ENCODE peak calls at places on chromosomes 13 and 19, in eight cellular contexts. One of them, this sample, is unnamed.

GRCh38 chr13:111183959-111184684 is 69.0 kb downstream of the ARHGEF7 start:
- DNase-seq in CD4-positive, alpha-beta T cell: peak; percentile 43
- DNase-seq in left ventricle myocardium inferior: peak; percentile 47
- DNase-seq in ascending aorta: no peak
- DNase-seq in B cell: no peak
- DNase-seq in colonic mucosa: no peak
- DNase-seq in CD8-positive, alpha-beta T cell: peak; percentile 26
- DNase-seq in transverse colon: no peak
- DNase-seq in this sample: no peak

GRCh38 chr13:28161370-28161769 is 23.0 kb downstream of the PAN3 start:
- DNase-seq in ascending aorta: no peak
- DNase-seq in colonic mucosa: peak; percentile 45
- DNase-seq in B cell: no peak
- DNase-seq in CD8-positive, alpha-beta T cell: no peak
- DNase-seq in left ventricle myocardium inferior: no peak
- DNase-seq in CD4-positive, alpha-beta T cell: no peak
- DNase-seq in transverse colon: peak; percentile 24
- DNase-seq in this sample: no peak

GRCh38 chr19:8487137-8487851 is 15.1 kb downstream of the PRAM1 start:
- DNase-seq in CD4-positive, alpha-beta T cell: peak; percentile 68
- DNase-seq in B cell: peak; percentile 41
- DNase-seq in ascending aorta: peak; percentile 26
- DNase-seq in transverse colon: peak; percentile 34
- DNase-seq in colonic mucosa: no peak
- DNase-seq in CD8-positive, alpha-beta T cell: peak; percentile 67
- DNase-seq in left ventricle myocardium inferior: no peak
- DNase-seq in this sample: no peak

GRCh38 chr19:45567609-45568008 is 17.0 kb downstream of the OPA3 start:
- DNase-seq in B cell: no peak
- DNase-seq in left ventricle myocardium inferior: no peak
- DNase-seq in colonic mucosa: no peak
- DNase-seq in CD4-positive, alpha-beta T cell: no peak
- DNase-seq in transverse colon: no peak
- DNase-seq in CD8-positive, alpha-beta T cell: no peak
- DNase-seq in ascending aorta: no peak
- DNase-seq in this sample: no peak

GRCh38 chr13:45737571-45738002 is 35.5 kb downstream of the CBY2 start:
- DNase-seq in transverse colon: no peak
- DNase-seq in B cell: no peak
- DNase-seq in colonic mucosa: no peak
- DNase-seq in CD8-positive, alpha-beta T cell: no peak
- DNase-seq in CD4-positive, alpha-beta T cell: no peak
- DNase-seq in ascending aorta: no peak
- DNase-seq in left ventricle myocardium inferior: no peak
- DNase-seq in this sample: peak; percentile 50

GRCh38 chr13:80901111-80902014 is 560.4 kb upstream of the SPRY2 start:
- DNase-seq in CD8-positive, alpha-beta T cell: no peak
- DNase-seq in ascending aorta: no peak
- DNase-seq in transverse colon: no peak
- DNase-seq in left ventricle myocardium inferior: no peak
- DNase-seq in B cell: no peak
- DNase-seq in colonic mucosa: no peak
- DNase-seq in CD4-positive, alpha-beta T cell: no peak
- DNase-seq in this sample: no peak

GRCh38 chr13:106555631-106556328 is 12.2 kb downstream of the ARGLU1 start:
- DNase-seq in transverse colon: no peak
- DNase-seq in left ventricle myocardium inferior: no peak
- DNase-seq in B cell: no peak
- DNase-seq in CD4-positive, alpha-beta T cell: no peak
- DNase-seq in ascending aorta: no peak
- DNase-seq in CD8-positive, alpha-beta T cell: no peak
- DNase-seq in colonic mucosa: no peak
- DNase-seq in this sample: no peak

GRCh38 chr13:38395505-38395803 is 45.8 kb downstream of the UFM1 start:
- DNase-seq in CD4-positive, alpha-beta T cell: no peak
- DNase-seq in transverse colon: no peak
- DNase-seq in B cell: no peak
- DNase-seq in ascending aorta: no peak
- DNase-seq in left ventricle myocardium inferior: no peak
- DNase-seq in colonic mucosa: no peak
- DNase-seq in CD8-positive, alpha-beta T cell: no peak
- DNase-seq in this sample: no peak

GRCh38 chr13:24202215-24202614 is 41.7 kb downstream of the SPATA13 start:
- DNase-seq in transverse colon: peak; percentile 72
- DNase-seq in B cell: no peak
- DNase-seq in left ventricle myocardium inferior: no peak
- DNase-seq in ascending aorta: no peak
- DNase-seq in colonic mucosa: peak; percentile 57
- DNase-seq in CD8-positive, alpha-beta T cell: no peak
- DNase-seq in CD4-positive, alpha-beta T cell: no peak
- DNase-seq in this sample: no peak

GRCh38 chr19:6639439-6639838 is 30.5 kb downstream of the TNFSF14 start:
- DNase-seq in transverse colon: no peak
- DNase-seq in ascending aorta: no peak
- DNase-seq in B cell: no peak
- DNase-seq in CD4-positive, alpha-beta T cell: no peak
- DNase-seq in left ventricle myocardium inferior: no peak
- DNase-seq in CD8-positive, alpha-beta T cell: no peak
- DNase-seq in colonic mucosa: no peak
- DNase-seq in this sample: no peak

GRCh38 chr13:50527612-50528509 is 315.6 kb downstream of the DLEU7 start:
- DNase-seq in colonic mucosa: no peak
- DNase-seq in ascending aorta: no peak
- DNase-seq in transverse colon: no peak
- DNase-seq in CD8-positive, alpha-beta T cell: no peak
- DNase-seq in CD4-positive, alpha-beta T cell: no peak
- DNase-seq in left ventricle myocardium inferior: no peak
- DNase-seq in B cell: no peak
- DNase-seq in this sample: no peak

GRCh38 chr19:18425515-18426415 is 6.6 kb downstream of the SSBP4 start:
- DNase-seq in CD4-positive, alpha-beta T cell: no peak
- DNase-seq in colonic mucosa: no peak
- DNase-seq in transverse colon: peak; percentile 55
- DNase-seq in CD8-positive, alpha-beta T cell: no peak
- DNase-seq in B cell: no peak
- DNase-seq in left ventricle myocardium inferior: peak; percentile 78
- DNase-seq in ascending aorta: no peak
- DNase-seq in this sample: no peak

GRCh38 chr13:70027551-70027950 is 80.1 kb upstream of the ATXN8OS start:
- DNase-seq in B cell: no peak
- DNase-seq in CD4-positive, alpha-beta T cell: no peak
- DNase-seq in left ventricle myocardium inferior: no peak
- DNase-seq in CD8-positive, alpha-beta T cell: no peak
- DNase-seq in colonic mucosa: no peak
- DNase-seq in ascending aorta: no peak
- DNase-seq in transverse colon: no peak
- DNase-seq in this sample: no peak

GRCh38 chr19:5011476-5012238 is 42.7 kb downstream of the KDM4B start:
- DNase-seq in colonic mucosa: no peak
- DNase-seq in B cell: no peak
- DNase-seq in transverse colon: no peak
- DNase-seq in CD8-positive, alpha-beta T cell: no peak
- DNase-seq in CD4-positive, alpha-beta T cell: no peak
- DNase-seq in ascending aorta: no peak
- DNase-seq in left ventricle myocardium inferior: no peak
- DNase-seq in this sample: no peak

GRCh38 chr19:5430237-5430636 is 25.0 kb upstream of the ZNRF4 start:
- DNase-seq in CD8-positive, alpha-beta T cell: no peak
- DNase-seq in CD4-positive, alpha-beta T cell: no peak
- DNase-seq in left ventricle myocardium inferior: no peak
- DNase-seq in transverse colon: no peak
- DNase-seq in B cell: peak; percentile 6
- DNase-seq in ascending aorta: no peak
- DNase-seq in colonic mucosa: no peak
- DNase-seq in this sample: no peak

GRCh38 chr13:27665333-27665732 is 43.6 kb downstream of the POLR1D start:
- DNase-seq in colonic mucosa: no peak
- DNase-seq in CD4-positive, alpha-beta T cell: no peak
- DNase-seq in CD8-positive, alpha-beta T cell: no peak
- DNase-seq in left ventricle myocardium inferior: no peak
- DNase-seq in B cell: no peak
- DNase-seq in transverse colon: no peak
- DNase-seq in ascending aorta: no peak
- DNase-seq in this sample: no peak

GRCh38 chr13:109207618-109208017 is 578.2 kb downstream of the MYO16 start:
- DNase-seq in ascending aorta: no peak
- DNase-seq in CD8-positive, alpha-beta T cell: no peak
- DNase-seq in B cell: no peak
- DNase-seq in colonic mucosa: no peak
- DNase-seq in CD4-positive, alpha-beta T cell: no peak
- DNase-seq in transverse colon: no peak
- DNase-seq in left ventricle myocardium inferior: no peak
- DNase-seq in this sample: no peak

GRCh38 chr13:49347650-49348385 is 96.0 kb downstream of the CAB39L start:
- DNase-seq in B cell: no peak
- DNase-seq in ascending aorta: no peak
- DNase-seq in transverse colon: no peak
- DNase-seq in CD4-positive, alpha-beta T cell: no peak
- DNase-seq in colonic mucosa: no peak
- DNase-seq in left ventricle myocardium inferior: no peak
- DNase-seq in CD8-positive, alpha-beta T cell: no peak
- DNase-seq in this sample: no peak

GRCh38 chr13:113567681-113568080 is 16.9 kb upstream of the TFDP1 start:
- DNase-seq in CD8-positive, alpha-beta T cell: peak; percentile 2
- DNase-seq in colonic mucosa: peak; percentile 6
- DNase-seq in B cell: no peak
- DNase-seq in CD4-positive, alpha-beta T cell: no peak
- DNase-seq in transverse colon: peak; percentile 3
- DNase-seq in ascending aorta: peak; percentile 2
- DNase-seq in left ventricle myocardium inferior: no peak
- DNase-seq in this sample: no peak

GRCh38 chr13:74675185-74675584 is 541.0 kb upstream of the KLF12 start:
- DNase-seq in B cell: no peak
- DNase-seq in ascending aorta: no peak
- DNase-seq in CD4-positive, alpha-beta T cell: no peak
- DNase-seq in colonic mucosa: no peak
- DNase-seq in left ventricle myocardium inferior: no peak
- DNase-seq in CD8-positive, alpha-beta T cell: no peak
- DNase-seq in transverse colon: no peak
- DNase-seq in this sample: no peak

GRCh38 chr19:2061936-2062729 is 11.1 kb upstream of the MKNK2 start:
- DNase-seq in CD8-positive, alpha-beta T cell: no peak
- DNase-seq in CD4-positive, alpha-beta T cell: no peak
- DNase-seq in B cell: no peak
- DNase-seq in colonic mucosa: peak; percentile 46
- DNase-seq in left ventricle myocardium inferior: no peak
- DNase-seq in transverse colon: no peak
- DNase-seq in ascending aorta: no peak
- DNase-seq in this sample: no peak
- TF ChIP-seq CTCF in CD8-positive, alpha-beta T cell: no peak
- TF ChIP-seq CTCF in CD4-positive, alpha-beta T cell: no peak
- TF ChIP-seq CTCF in B cell: no peak
- TF ChIP-seq CTCF in colonic mucosa: no peak
- TF ChIP-seq CTCF in left ventricle myocardium inferior: no peak
- TF ChIP-seq CTCF in transverse colon: peak; percentile 12
- TF ChIP-seq CTCF in ascending aorta: no peak
- TF ChIP-seq CTCF in this sample: peak; percentile 15

DNA sequence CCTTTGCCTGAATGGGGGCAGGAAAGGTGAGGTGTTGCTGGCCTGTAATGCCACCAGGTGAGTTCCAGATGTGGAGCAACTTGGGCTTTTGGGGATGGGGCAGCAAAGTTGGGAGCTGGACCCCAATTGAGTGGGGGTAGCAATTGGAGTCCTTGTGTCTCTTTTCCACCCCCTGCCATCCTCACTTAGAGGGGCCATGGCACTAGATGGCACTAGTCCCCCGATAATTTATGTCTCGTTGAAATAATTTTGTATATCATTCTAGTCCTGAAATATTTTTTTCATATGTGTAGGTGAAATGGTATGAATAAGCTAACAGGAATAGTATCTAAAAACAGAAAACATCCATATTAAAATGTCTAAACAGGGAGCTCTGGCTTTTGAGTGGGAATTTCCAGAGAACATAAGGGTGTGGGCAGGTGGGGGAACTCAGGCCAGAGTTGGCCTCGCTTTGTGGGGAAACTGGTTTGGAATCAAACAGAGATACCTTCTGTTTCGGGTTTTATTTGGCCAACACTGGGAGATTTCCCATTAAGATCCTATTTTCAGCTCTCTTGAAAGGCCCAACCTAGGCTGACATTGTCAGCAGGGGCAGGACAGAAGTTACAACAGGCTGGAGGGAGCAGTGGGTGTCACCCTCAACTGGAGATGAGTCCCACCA is 3.4 kb downstream of the ZNF576 start:
- DNase-seq in left ventricle myocardium inferior: no peak
- DNase-seq in ascending aorta: no peak
- DNase-seq in CD4-positive, alpha-beta T cell: no peak
- DNase-seq in colonic mucosa: no peak
- DNase-seq in transverse colon: no peak
- DNase-seq in CD8-positive, alpha-beta T cell: no peak
- DNase-seq in B cell: no peak
- DNase-seq in this sample: no peak
- TF ChIP-seq CTCF in left ventricle myocardium inferior: no peak
- TF ChIP-seq CTCF in ascending aorta: no peak
- TF ChIP-seq CTCF in CD4-positive, alpha-beta T cell: no peak
- TF ChIP-seq CTCF in colonic mucosa: no peak
- TF ChIP-seq CTCF in transverse colon: no peak
- TF ChIP-seq CTCF in CD8-positive, alpha-beta T cell: no peak
- TF ChIP-seq CTCF in B cell: no peak
- TF ChIP-seq CTCF in this sample: no peak

GRCh38 chr19:40605201-40605971 is 4.2 kb downstream of the LTBP4 start:
- DNase-seq in CD4-positive, alpha-beta T cell: peak; percentile 81
- DNase-seq in colonic mucosa: peak; percentile 95
- DNase-seq in B cell: peak; percentile 90
- DNase-seq in CD8-positive, alpha-beta T cell: peak; percentile 76
- DNase-seq in transverse colon: peak; percentile 93
- DNase-seq in ascending aorta: no peak
- DNase-seq in left ventricle myocardium inferior: peak; percentile 72
- DNase-seq in this sample: peak; percentile 92
- TF ChIP-seq CTCF in CD4-positive, alpha-beta T cell: peak; percentile 38
- TF ChIP-seq CTCF in colonic mucosa: no peak
- TF ChIP-seq CTCF in B cell: peak; percentile 9
- TF ChIP-seq CTCF in CD8-positive, alpha-beta T cell: no peak
- TF ChIP-seq CTCF in transverse colon: peak; percentile 43
- TF ChIP-seq CTCF in ascending aorta: no peak
- TF ChIP-seq CTCF in left ventricle myocardium inferior: peak; percentile 34
- TF ChIP-seq CTCF in this sample: peak; percentile 52

GRCh38 chr13:93226065-93226622 is 463 bp upstream of the GPC6 start:
- DNase-seq in transverse colon: no peak
- DNase-seq in left ventricle myocardium inferior: no peak
- DNase-seq in CD4-positive, alpha-beta T cell: no peak
- DNase-seq in colonic mucosa: no peak
- DNase-seq in B cell: no peak
- DNase-seq in CD8-positive, alpha-beta T cell: no peak
- DNase-seq in ascending aorta: no peak
- DNase-seq in this sample: no peak

GRCh38 chr13:93226623-93227279 is at the start of gene GPC6:
- DNase-seq in colonic mucosa: peak; percentile 44
- DNase-seq in ascending aorta: no peak
- DNase-seq in CD4-positive, alpha-beta T cell: no peak
- DNase-seq in transverse colon: peak; percentile 18
- DNase-seq in left ventricle myocardium inferior: no peak
- DNase-seq in B cell: no peak
- DNase-seq in CD8-positive, alpha-beta T cell: no peak
- DNase-seq in this sample: no peak

GRCh38 chr13:93230466-93230865 is 3.9 kb downstream of the GPC6 start:
- DNase-seq in colonic mucosa: no peak
- DNase-seq in CD4-positive, alpha-beta T cell: no peak
- DNase-seq in B cell: no peak
- DNase-seq in CD8-positive, alpha-beta T cell: no peak
- DNase-seq in ascending aorta: no peak
- DNase-seq in transverse colon: no peak
- DNase-seq in left ventricle myocardium inferior: no peak
- DNase-seq in this sample: no peak

GRCh38 chr13:93227280-93227905 is 786 bp downstream of the GPC6 start:
- DNase-seq in colonic mucosa: no peak
- DNase-seq in CD8-positive, alpha-beta T cell: no peak
- DNase-seq in transverse colon: peak; percentile 11
- DNase-seq in B cell: no peak
- DNase-seq in CD4-positive, alpha-beta T cell: no peak
- DNase-seq in left ventricle myocardium inferior: no peak
- DNase-seq in ascending aorta: no peak
- DNase-seq in this sample: no peak

GRCh38 chr13:93227906-93228801 is 1.5 kb downstream of the GPC6 start:
- DNase-seq in CD8-positive, alpha-beta T cell: no peak
- DNase-seq in colonic mucosa: peak; percentile 34
- DNase-seq in transverse colon: peak; percentile 32
- DNase-seq in CD4-positive, alpha-beta T cell: no peak
- DNase-seq in B cell: no peak
- DNase-seq in left ventricle myocardium inferior: peak; percentile 33
- DNase-seq in ascending aorta: no peak
- DNase-seq in this sample: peak; percentile 15
- TF ChIP-seq CTCF in CD8-positive, alpha-beta T cell: no peak
- TF ChIP-seq CTCF in colonic mucosa: no peak
- TF ChIP-seq CTCF in transverse colon: no peak
- TF ChIP-seq CTCF in CD4-positive, alpha-beta T cell: no peak
- TF ChIP-seq CTCF in B cell: no peak
- TF ChIP-seq CTCF in left ventricle myocardium inferior: peak; percentile 35
- TF ChIP-seq CTCF in ascending aorta: peak; percentile 69
- TF ChIP-seq CTCF in this sample: no peak

This sample was measured in GM13977.